ENCODE peak calls at places on chromosomes 7 and 10, in six cellular contexts. F is stimulated activated naive CD8-positive, alpha-beta T cell treated with anti-CD3 and anti-CD28 coated beads, Interleukin-15, Interleukin-2, amounts not matched to agents 100 U/mL and 50 U/mL, for 24 hours; Z is activated T-helper 1 cell treated with Interleukin-2 at 50 U/mL for 16 hours; E is left cardiac atrium; K is aorta; W is nephron progenitor cell. Y is an unnamed sample.

GRCh38 chr7:19030280-19030679 is 87.2 kb downstream of the TWIST1 start:
- DNase-seq in W (no peak), E (no peak), F (no peak), K (no peak), Z (no peak), Y (no peak)

GRCh38 chr7:42283553-42283952 is 46.5 kb upstream of the GLI3 start:
- DNase-seq in Z (no peak), E (no peak), W (no peak), F (no peak), K (no peak), Y (no peak)

GRCh38 chr10:7507887-7508726 is 97.3 kb upstream of the SFMBT2 start:
- DNase-seq in E (no peak), Z (peak), F (peak), W (no peak), K (no peak), Y (no peak)

GRCh38 chr10:100567826-100568225 is 32.1 kb downstream of the HIF1AN start:
- DNase-seq in K (no peak), Z (no peak), W (no peak), F (no peak), E (no peak), Y (no peak)

GRCh38 chr7:151076863-151077704 is 3.5 kb downstream of the FASTK start:
- DNase-seq in F (no peak), W (no peak), Z (no peak), E (no peak), K (no peak), Y (no peak)

GRCh38 chr10:2928219-2928840 is 139.0 kb upstream of the PFKP start:
- DNase-seq in W (peak), K (peak), F (peak), Z (no peak), E (peak), Y (no peak)

GRCh38 chr7:79434867-79435266 is 18.6 kb downstream of the MAGI2 start:
- DNase-seq in K (no peak), F (no peak), E (no peak), W (no peak), Z (no peak), Y (no peak)

GRCh38 chr10:115092555-115093285 is 445 bp upstream of the ATRNL1 start:
- DNase-seq in W (peak), F (peak), E (peak), Z (no peak), K (peak), Y (peak)

GRCh38 chr10:69650589-69651261 is 20.7 kb downstream of the FAM241B start:
- DNase-seq in E (no peak), W (no peak), F (peak), K (no peak), Z (no peak), Y (no peak)

GRCh38 chr7:69624842-69625637 is 26.8 kb downstream of the AUTS2 start:
- DNase-seq in F (no peak), Z (no peak), K (no peak), E (no peak), W (no peak), Y (no peak)

GRCh38 chr7:106111671-106112117 is 418 bp downstream of the SYPL1 start:
- DNase-seq in W (peak), F (peak), E (peak), K (peak), Z (peak), Y (peak)

GRCh38 chr7:150951521-150951920 is 26.6 kb downstream of the KCNH2 start:
- DNase-seq in K (peak), F (no peak), E (peak), W (no peak), Z (no peak), Y (peak)

GRCh38 chr7:36390199-36391090 is 783 bp downstream of the ANLN start:
- DNase-seq in Z (peak), F (peak), W (peak), K (peak), E (peak), Y (peak)

GRCh38 chr7:18494821-18495408 is 634 bp upstream of the HDAC9 start:
- DNase-seq in Z (no peak), F (peak), E (no peak), W (no peak), K (no peak), Y (no peak)

GRCh38 chr7:150857276-150858055 is 5.1 kb downstream of the AOC1 start:
- DNase-seq in F (no peak), K (no peak), W (no peak), E (no peak), Z (no peak), Y (no peak)

GRCh38 chr7:91343420-91343819 is 79.2 kb downstream of the FZD1 start:
- DNase-seq in W (no peak), F (no peak), Z (no peak), K (no peak), E (no peak), Y (no peak)

GRCh38 chr10:4243169-4243568 is 458.2 kb upstream of the KLF6 start:
- DNase-seq in E (no peak), K (no peak), F (no peak), Z (no peak), W (no peak), Y (no peak)

GRCh38 chr10:42783181-42783549 is 570 bp downstream of the BMS1 start:
- DNase-seq in E (peak), F (peak), Z (no peak), W (peak), K (no peak), Y (no peak)

GRCh38 chr10:126491476-126491875 is 103.2 kb upstream of the ADAM12 start:
- DNase-seq in F (no peak), W (no peak), E (no peak), K (no peak), Z (no peak), Y (no peak)

GRCh38 chr7:129719980-129720732 is 108.6 kb downstream of the NRF1 start:
- DNase-seq in F (no peak), Z (no peak), K (no peak), W (no peak), E (no peak), Y (no peak)

GRCh38 chr7:2802504-2803341 is 41.4 kb downstream of the GNA12 start:
- DNase-seq in E (peak), W (no peak), Z (no peak), K (no peak), F (no peak), Y (no peak)

GRCh38 chr10:73920084-73920483 is 9.2 kb downstream of the PLAU start:
- DNase-seq in Z (no peak), W (no peak), F (no peak), K (peak), E (peak), Y (no peak)

GRCh38 chr7:39509441-39509840 is 56.8 kb upstream of the YAE1 start:
- DNase-seq in F (no peak), Z (no peak), K (no peak), W (no peak), E (no peak), Y (no peak)

GRCh38 chr7:45709168-45710034 is 135.2 kb downstream of the ADCY1 start:
- DNase-seq in K (no peak), Z (no peak), E (peak), W (no peak), F (no peak), Y (no peak)

GRCh38 chr7:113283861-113284260 is 165.5 kb upstream of the SMIM30 start:
- DNase-seq in F (no peak), Z (no peak), K (no peak), W (no peak), E (no peak), Y (no peak)

GRCh38 chr7:81333004-81333403 is 414.2 kb upstream of the SEMA3C start:
- DNase-seq in W (no peak), Z (no peak), E (no peak), F (no peak), K (no peak), Y (no peak)

GRCh38 chr10:30422981-30423654 is 10.9 kb upstream of the MAP3K8 start:
- DNase-seq in K (peak), Z (no peak), E (peak), W (peak), F (no peak), Y (peak)

GRCh38 chr7:99679032-99679399 is 780 bp downstream of the CYP3A5 start:
- DNase-seq in Z (no peak), E (no peak), W (no peak), K (no peak), F (no peak), Y (no peak)

GRCh38 chr10:84147347-84147746 is 8.0 kb downstream of the GHITM start:
- DNase-seq in K (no peak), W (no peak), Z (no peak), F (no peak), E (no peak), Y (no peak)

GRCh38 chr10:69801434-69802315 is at the start of gene COL13A1:
- DNase-seq in F (no peak), W (peak), Z (no peak), K (peak), E (peak), Y (peak)

GRCh38 chr10:21329995-21330627 is 195.4 kb downstream of the SKIDA1 start:
- DNase-seq in F (no peak), E (peak), K (peak), Z (no peak), W (no peak), Y (peak)

GRCh38 chr7:42914009-42914725 is 2.3 kb upstream of the C7orf25 start:
- DNase-seq in F (no peak), E (no peak), W (no peak), Z (no peak), K (no peak), Y (no peak)

GRCh38 chr10:98023024-98023423 is 7.4 kb downstream of the CRTAC1 start:
- DNase-seq in F (no peak), E (no peak), K (no peak), Z (no peak), W (no peak), Y (no peak)

GRCh38 chr7:21550076-21550475 is 7.2 kb downstream of the DNAH11 start:
- DNase-seq in K (no peak), F (no peak), E (no peak), W (no peak), Z (no peak), Y (no peak)

GRCh38 chr10:101230185-101230917 is 1.1 kb upstream of the LBX1 start:
- DNase-seq in F (no peak), W (peak), K (no peak), Z (no peak), E (no peak), Y (no peak)

Y was measured in left lung.